ENCODE peak calls at places on chromosomes 3 and 15, in four cellular contexts. K, U, I and Y are unnamed samples.
A peak's percentile ranks its signal among the peaks of the same experiment; 100 is the strongest.

GRCh38 chr15:75758071-75758872 is 45.6 kb upstream of the CSPG4 start:
- DNase-seq in I (peak; percentile 93), U (peak; percentile 90), K (peak; percentile 89), Y (peak; percentile 94)

GRCh38 chr3:146558811-146559210 is 14.4 kb upstream of the PLSCR1 start:
- DNase-seq in U (no peak), I (no peak), K (no peak), Y (no peak)

GRCh38 chr15:40955930-40956542 is 2.8 kb downstream of the CHAC1 start:
- DNase-seq in I (no peak), K (peak; percentile 30), U (no peak), Y (no peak)

GRCh38 chr15:85035980-85036379 is 54.3 kb downstream of the PDE8A start:
- DNase-seq in I (no peak), K (no peak), U (no peak), Y (no peak)

GRCh38 chr3:186406669-186407635 is 44.9 kb upstream of the DGKG start:
- DNase-seq in K (no peak), I (peak; percentile 61), U (peak; percentile 86), Y (no peak)

GRCh38 chr3:180102604-180103003 is 65.9 kb upstream of the PEX5L start:
- DNase-seq in I (no peak), U (no peak), K (no peak), Y (no peak)

GRCh38 chr3:191566469-191566868 is 105.5 kb downstream of the PYDC2 start:
- DNase-seq in K (no peak), I (no peak), U (no peak), Y (no peak)

GRCh38 chr3:194396897-194397756 is 1.9 kb downstream of the GP5 start:
- DNase-seq in U (no peak), K (no peak), I (no peak), Y (no peak)

GRCh38 chr15:31034152-31034551 is 42.7 kb upstream of the MTMR10 start:
- DNase-seq in I (no peak), K (no peak), U (no peak), Y (no peak)

GRCh38 chr3:136753112-136753939 is 1.1 kb upstream of the STAG1 start:
- DNase-seq in I (no peak), K (no peak), U (no peak), Y (no peak)

GRCh38 chr15:38652998-38653397 is 88.4 kb upstream of the RASGRP1 start:
- DNase-seq in I (no peak), K (no peak), U (no peak), Y (no peak)

GRCh38 chr15:64845183-64845611 is 3.5 kb downstream of the PLEKHO2 start:
- DNase-seq in U (peak; percentile 68), I (no peak), K (no peak), Y (no peak)

GRCh38 chr15:62138124-62138523 is 27.0 kb downstream of the C2CD4B start:
- DNase-seq in U (no peak), K (no peak), I (no peak), Y (no peak)

GRCh38 chr15:80550219-80550909 is 144.7 kb upstream of the ABHD17C start:
- DNase-seq in U (no peak), K (no peak), I (no peak), Y (no peak)

GRCh38 chr3:194976049-194976451 is 290.4 kb downstream of the FAM43A start:
- DNase-seq in U (no peak), I (peak; percentile 57), K (no peak), Y (no peak)

GRCh38 chr3:172203522-172204258 is 164.3 kb downstream of the FNDC3B start:
- DNase-seq in I (no peak), K (no peak), U (no peak), Y (no peak)

GRCh38 chr3:9102240-9102841 is 139.1 kb upstream of the RAD18 start:
- DNase-seq in K (no peak), U (no peak), I (no peak), Y (peak; percentile 22)

GRCh38 chr15:48646364-48646763 is 855 bp upstream of the FBN1 start:
- DNase-seq in I (no peak), K (no peak), U (no peak), Y (no peak)

GRCh38 chr15:48644827-48645557 is 517 bp downstream of the FBN1 start:
- DNase-seq in I (no peak), U (peak; percentile 55), K (peak; percentile 51), Y (peak; percentile 47)

GRCh38 chr15:48645558-48646330 is at the start of gene FBN1:
- DNase-seq in K (peak; percentile 54), U (peak; percentile 78), I (peak; percentile 87), Y (peak; percentile 58)

GRCh38 chr15:48650931-48651330 is 5.4 kb upstream of the FBN1 start:
- DNase-seq in I (no peak), K (no peak), U (no peak), Y (no peak)

GRCh38 chr15:48647963-48648362 is 2.5 kb upstream of the FBN1 start:
- DNase-seq in I (no peak), K (no peak), U (no peak), Y (peak; percentile 13)
- TF ChIP-seq CTCF in I (no peak), K (no peak), U (no peak), Y (peak; percentile 30)

GRCh38 chr3:30970183-30970582 is 75.7 kb upstream of the GADL1 start:
- DNase-seq in K (no peak), U (no peak), I (no peak), Y (no peak)
- TF ChIP-seq CTCF in K (peak; percentile 18), U (no peak), I (no peak), Y (no peak)

GRCh38 chr15:92693922-92694331 is 38.4 kb upstream of the FAM174B start:
- DNase-seq in K (no peak), U (no peak), I (no peak), Y (peak; percentile 74)
- TF ChIP-seq CTCF in K (no peak), U (peak; percentile 31), I (no peak), Y (peak; percentile 87)

DNA sequence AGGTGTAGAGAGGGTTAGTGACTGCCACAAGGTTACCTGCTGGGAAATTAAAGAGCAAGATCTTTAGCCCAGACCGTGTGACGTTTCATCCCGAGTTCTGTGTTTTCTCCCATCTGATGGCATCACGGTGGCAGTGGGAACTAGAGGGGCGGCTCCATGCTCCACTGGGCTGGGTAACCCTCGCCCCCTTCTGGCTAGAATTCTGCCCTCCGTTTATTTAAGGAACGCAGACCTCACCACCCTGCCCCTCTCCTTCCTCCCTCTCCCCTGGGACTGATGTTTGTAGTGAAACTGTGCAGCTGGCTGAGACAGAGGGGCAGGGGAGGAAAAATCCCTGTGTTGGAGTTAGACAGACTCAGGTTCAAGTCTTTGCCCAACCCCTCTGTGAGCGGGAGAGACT is 65.6 kb downstream of the ITGA11 start:
- DNase-seq in K (no peak), I (no peak), U (no peak), Y (no peak)
- TF ChIP-seq CTCF in K (no peak), I (no peak), U (no peak), Y (no peak)

DNA sequence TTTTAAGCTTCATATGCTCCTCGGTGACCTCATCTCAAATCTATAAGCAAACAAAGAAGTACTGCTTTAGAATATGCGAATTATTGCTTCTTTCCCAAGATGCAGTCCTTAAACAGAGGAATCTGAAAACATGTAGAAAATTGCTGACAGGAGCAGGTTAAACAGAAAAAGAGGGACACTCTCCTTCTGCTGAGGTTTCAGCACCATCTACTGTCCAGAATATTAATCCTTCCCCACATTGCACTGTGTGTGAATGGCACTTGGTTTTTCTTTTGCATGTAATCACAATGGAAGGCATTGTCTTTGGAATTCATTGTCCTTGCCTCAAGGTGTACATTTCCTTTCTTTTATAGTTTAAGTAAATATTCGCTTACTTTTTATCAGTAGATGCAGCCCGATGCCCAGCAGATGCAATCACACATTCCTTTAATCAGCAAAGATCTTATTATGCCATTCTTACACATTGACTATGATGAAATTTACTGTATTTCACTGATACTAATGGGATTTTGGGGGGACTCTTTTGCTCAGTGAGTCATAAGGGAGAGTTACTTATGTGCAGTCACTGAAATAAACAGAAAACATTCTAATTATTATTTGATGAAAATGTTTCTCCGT is 94.6 kb downstream of the IL5RA start:
- DNase-seq in I (no peak), U (no peak), K (no peak), Y (no peak)
- TF ChIP-seq CTCF in I (peak; percentile 24), U (peak; percentile 50), K (peak; percentile 66), Y (peak; percentile 61)

DNA sequence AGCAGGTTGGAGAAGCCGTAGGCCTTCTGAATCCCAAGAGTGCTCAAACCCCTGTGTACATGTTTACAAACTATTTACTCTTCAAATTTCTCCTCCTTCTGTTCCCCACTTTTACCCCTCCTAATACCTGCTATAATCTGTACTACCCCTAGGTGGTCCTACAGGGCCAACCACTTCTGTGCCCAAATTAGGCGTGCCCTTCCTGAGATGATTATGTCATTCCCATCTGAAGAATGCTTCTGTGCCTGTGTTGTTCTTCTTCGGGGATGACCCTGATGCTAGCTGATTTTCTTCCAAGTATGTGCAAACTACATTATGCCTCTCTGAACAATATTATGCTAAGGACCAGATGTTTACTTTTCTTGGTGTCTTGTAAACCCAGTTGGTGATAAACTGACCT is 20.5 kb downstream of the RBP2 start:
- DNase-seq in K (no peak), U (no peak), I (no peak), Y (no peak)
- TF ChIP-seq CTCF in K (no peak), U (peak; percentile 27), I (no peak), Y (peak; percentile 43)

GRCh38 chr3:106294121-106294520 is 425.3 kb upstream of the CBLB start:
- DNase-seq in K (no peak), U (no peak), I (no peak), Y (no peak)

GRCh38 chr3:106302451-106303221 is 433.8 kb upstream of the CBLB start:
- DNase-seq in K (no peak), I (no peak), U (no peak), Y (no peak)

GRCh38 chr3:106305127-106305526 is 436.3 kb upstream of the CBLB start:
- DNase-seq in K (no peak), I (no peak), U (no peak), Y (no peak)

GRCh38 chr3:106296111-106296510 is 427.3 kb upstream of the CBLB start:
- DNase-seq in I (no peak), U (no peak), K (no peak), Y (no peak)

DNA sequence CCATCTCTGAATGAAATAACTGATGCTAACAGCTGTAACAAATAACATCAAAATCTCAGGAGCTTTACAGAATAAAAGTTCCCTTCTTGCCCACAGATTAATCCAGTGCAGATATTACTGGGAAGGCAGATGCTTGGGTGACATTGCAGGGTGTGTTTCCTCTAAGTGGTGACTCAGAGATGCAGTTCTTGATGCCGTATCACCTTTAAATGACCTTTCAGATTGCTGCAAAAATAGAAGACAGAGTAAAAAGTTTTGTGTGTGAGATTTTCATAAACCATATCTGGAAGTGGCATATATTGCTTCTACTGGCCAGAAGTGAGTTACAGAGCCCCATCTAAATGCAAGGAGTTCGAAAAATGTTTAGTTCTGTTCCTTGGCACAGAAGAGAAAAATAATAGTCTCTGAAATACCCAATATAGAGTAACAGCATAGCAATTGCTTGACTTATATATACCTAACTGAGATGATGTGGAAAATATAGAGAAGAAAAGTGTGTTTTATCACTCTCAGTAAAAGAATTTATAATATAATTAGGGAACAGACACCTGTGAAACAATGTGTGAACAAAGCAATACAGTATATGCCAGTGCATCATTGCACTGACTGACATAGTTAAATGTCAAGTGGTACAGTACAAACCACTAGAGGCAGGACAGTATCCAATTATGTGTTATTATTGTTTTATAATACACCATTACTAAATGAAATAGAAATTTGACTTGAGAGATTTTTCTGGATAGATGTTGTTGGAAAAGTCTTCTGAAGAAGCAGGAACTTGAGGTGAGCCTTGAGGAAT is 430.7 kb upstream of the CBLB start:
- DNase-seq in I (no peak), U (no peak), K (no peak), Y (peak; percentile 8)
- TF ChIP-seq CTCF in I (no peak), U (no peak), K (no peak), Y (no peak)

GRCh38 chr3:69880069-69880640 is 119.4 kb upstream of the SAMMSON start:
- DNase-seq in K (no peak), I (no peak), U (no peak), Y (no peak)
- TF ChIP-seq CTCF in K (no peak), I (no peak), U (no peak), Y (no peak)